ENCODE peak calls at places on chromosomes 5 and 9, in nine cellular contexts. I is suprapubic skin, U is endothelial cell of umbilical vein, H is Peyer's patch, R is left ventricle myocardium inferior, K is GM12865, F is brain microvascular endothelial cell, B is GM06990, M is natural killer cell. C is an unnamed sample.

GRCh38 chr9:117265253-117265652 is 149.6 kb downstream of the ASTN2 start:
- DNase-seq in I (no peak), U (no peak), H (no peak), R (no peak), K (no peak), F (no peak), B (no peak), M (no peak), C (no peak)

GRCh38 chr5:6395621-6396020 is 17.3 kb upstream of the MED10 start:
- DNase-seq in I (no peak), U (no peak), H (no peak), R (no peak), K (no peak), F (no peak), B (no peak), M (no peak), C (peak; percentile 31)

GRCh38 chr5:127683006-127683405 is 20.2 kb upstream of the CCDC192 start:
- DNase-seq in I (no peak), U (peak; percentile 69), H (no peak), R (no peak), K (no peak), F (peak; percentile 80), B (no peak), M (no peak), C (no peak)

GRCh38 chr5:116559673-116560164 is 14.9 kb downstream of the SEMA6A start:
- DNase-seq in I (no peak), U (no peak), H (no peak), R (no peak), K (no peak), F (no peak), B (no peak), M (no peak), C (no peak)

GRCh38 chr5:57777174-57777581 is 294.6 kb upstream of the ACTBL2 start:
- DNase-seq in I (no peak), U (no peak), H (no peak), R (no peak), K (no peak), F (no peak), B (no peak), M (no peak), C (no peak)

GRCh38 chr9:34869390-34869789 is 88.7 kb upstream of the PHF24 start:
- DNase-seq in I (no peak), U (peak; percentile 19), H (no peak), R (no peak), K (peak; percentile 36), F (peak; percentile 16), B (no peak), M (no peak), C (no peak)

GRCh38 chr9:27485158-27485557 is 38.9 kb upstream of the IFNK start:
- DNase-seq in I (no peak), U (no peak), H (no peak), R (no peak), K (peak; percentile 86), F (no peak), B (peak; percentile 44), M (no peak), C (no peak)

GRCh38 chr9:31185831-31186230 is 1198.6 kb upstream of the ACO1 start:
- DNase-seq in I (no peak), U (no peak), H (no peak), R (no peak), K (no peak), F (no peak), B (no peak), M (no peak), C (no peak)

GRCh38 chr5:105506692-105507277 is 1944.2 kb upstream of the NUDT12 start:
- DNase-seq in I (no peak), U (peak; percentile 24), H (no peak), R (no peak), K (peak; percentile 9), F (peak; percentile 63), B (no peak), M (no peak), C (no peak)

GRCh38 chr9:92654481-92655301 is 15.2 kb downstream of the IPPK start:
- DNase-seq in I (peak; percentile 85), U (no peak), H (no peak), R (no peak), K (no peak), F (no peak), B (no peak), M (no peak), C (no peak)

GRCh38 chr5:134438641-134439621 is 27.2 kb upstream of the CDKN2AIPNL start:
- DNase-seq in I (peak; percentile 85), U (no peak), H (peak; percentile 83), R (peak; percentile 78), K (no peak), F (peak; percentile 72), B (no peak), M (no peak), C (no peak)

GRCh38 chr5:96257904-96258303 is 175.1 kb downstream of the PCSK1 start:
- DNase-seq in I (no peak), U (no peak), H (no peak), R (no peak), K (no peak), F (peak; percentile 41), B (no peak), M (no peak), C (no peak)

GRCh38 chr5:177982956-177983355 is 13.1 kb downstream of the PROP1 start:
- DNase-seq in I (no peak), U (no peak), H (no peak), R (no peak), K (no peak), F (no peak), B (no peak), M (no peak), C (no peak)

GRCh38 chr5:849651-850301 is 1.0 kb downstream of the ZDHHC11 start:
- DNase-seq in I (peak; percentile 77), U (no peak), H (peak; percentile 46), R (peak; percentile 31), K (no peak), F (no peak), B (no peak), M (no peak), C (no peak)

GRCh38 chr9:108049026-108049591 is 559.5 kb upstream of the KLF4 start:
- DNase-seq in I (no peak), U (peak; percentile 73), H (no peak), R (no peak), K (no peak), F (peak; percentile 91), B (no peak), M (no peak), C (no peak)

GRCh38 chr9:93669116-93669957 is 93.0 kb downstream of the PHF2 start:
- DNase-seq in I (peak; percentile 69), U (no peak), H (peak; percentile 38), R (peak; percentile 8), K (no peak), F (no peak), B (no peak), M (peak; percentile 14), C (peak; percentile 60)
- TF ChIP-seq CTCF in I (no peak), U (no peak), H (no peak), R (no peak), K (no peak), F (no peak), B (no peak), M (no peak), C (no peak)

GRCh38 chr9:127451681-127452480 is 571 bp downstream of the LRSAM1 start:
- DNase-seq in I (no peak), U (peak; percentile 65), H (peak; percentile 62), R (peak; percentile 46), K (peak; percentile 80), F (peak; percentile 36), B (peak; percentile 68), M (peak; percentile 23), C (peak; percentile 71)

GRCh38 chr9:127458921-127459320 is 7.6 kb downstream of the LRSAM1 start:
- DNase-seq in I (no peak), U (no peak), H (no peak), R (peak; percentile 69), K (no peak), F (no peak), B (no peak), M (no peak), C (no peak)

GRCh38 chr9:127457191-127457878 is 6.0 kb downstream of the LRSAM1 start:
- DNase-seq in I (no peak), U (no peak), H (no peak), R (no peak), K (no peak), F (no peak), B (no peak), M (no peak), C (no peak)

GRCh38 chr9:127452481-127453092 is 1.3 kb downstream of the LRSAM1 start:
- DNase-seq in I (no peak), U (peak; percentile 19), H (peak; percentile 79), R (peak; percentile 76), K (no peak), F (no peak), B (no peak), M (no peak), C (no peak)

DNA sequence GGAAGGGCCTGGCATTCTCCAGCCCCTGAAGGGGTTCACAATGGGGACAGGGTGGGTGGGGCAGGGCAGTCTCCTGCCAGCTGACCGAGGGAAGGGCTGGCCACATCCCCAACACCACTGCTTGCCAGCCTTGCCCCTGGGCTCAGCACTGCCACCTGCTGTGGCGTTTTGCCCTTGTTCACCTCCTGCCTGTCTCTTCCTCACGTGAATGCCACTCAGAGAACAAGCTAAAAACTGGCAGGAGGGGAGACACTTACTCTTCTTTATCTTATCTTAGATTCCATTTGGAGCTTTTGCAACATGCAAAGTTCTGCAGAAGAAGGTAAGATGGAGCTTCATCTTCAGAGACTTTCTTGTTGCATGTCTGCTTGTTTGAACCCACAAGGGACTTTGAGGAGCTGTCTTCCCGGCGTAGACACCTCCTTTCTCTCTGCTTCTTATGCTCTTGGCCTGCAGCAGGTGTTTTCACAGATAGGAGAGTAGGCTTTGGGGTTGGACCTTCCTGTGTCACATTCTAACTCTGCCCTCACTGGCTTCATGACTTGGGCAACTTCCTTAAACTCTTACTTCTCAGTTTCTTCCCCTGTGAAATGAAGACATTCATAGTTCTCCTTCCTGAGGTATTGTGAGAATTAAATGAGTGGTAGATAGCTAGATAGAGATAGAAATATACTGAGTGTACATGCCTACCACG is 4.1 kb downstream of the LRSAM1 start:
- DNase-seq in I (no peak), U (peak; percentile 10), H (peak; percentile 54), R (peak; percentile 44), K (peak; percentile 30), F (no peak), B (no peak), M (no peak), C (no peak)
- TF ChIP-seq CTCF in I (no peak), U (peak; percentile 43), H (peak; percentile 33), R (peak; percentile 55), K (peak; percentile 38), F (peak; percentile 49), B (peak; percentile 69), M (no peak), C (peak; percentile 15)

DNA sequence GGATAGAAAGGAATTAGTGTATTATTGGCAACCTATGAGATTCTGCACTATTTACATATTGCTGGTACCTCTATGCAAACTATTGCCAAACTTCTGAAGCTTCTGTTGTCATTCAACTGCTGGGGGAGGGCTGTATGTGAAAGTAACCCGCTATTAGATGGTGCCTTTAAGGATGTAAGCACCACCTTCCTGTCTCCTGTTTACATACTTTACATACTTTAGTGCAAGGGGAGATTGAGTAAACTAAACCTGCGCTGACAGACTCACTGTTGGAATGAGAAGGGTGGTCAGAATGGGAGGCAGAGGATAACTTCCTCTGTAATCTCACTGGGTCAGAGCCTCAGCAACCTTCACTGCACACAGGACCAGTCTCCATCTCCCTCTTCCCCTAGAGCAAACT is 123.8 kb downstream of the NR3C1 start:
- DNase-seq in I (no peak), U (no peak), H (no peak), R (no peak), K (no peak), F (no peak), B (no peak), M (no peak), C (no peak)
- TF ChIP-seq CTCF in I (no peak), U (no peak), H (no peak), R (no peak), K (no peak), F (no peak), B (no peak), M (no peak), C (no peak)

GRCh38 chr5:172439785-172440480 is 14.4 kb downstream of the SH3PXD2B start:
- DNase-seq in I (peak; percentile 87), U (no peak), H (no peak), R (peak; percentile 31), K (no peak), F (no peak), B (no peak), M (no peak), C (no peak)
- TF ChIP-seq CTCF in I (no peak), U (no peak), H (no peak), R (no peak), K (no peak), F (no peak), B (no peak), M (no peak), C (no peak)

C was measured in type B pancreatic cell.